ENCODE peak calls at places on chromosomes 1 and 21, in nine cellular contexts. H is HCT116, Q is fibroblast of lung, Z is PC-9, U is OCI-LY7, T is MM.1S, X is PC-3, L is neural progenitor cell, E is GM23338. N is an unnamed sample. For H3K79me2, the result is how much of the 10 kb centered on the place peaks cover.

GRCh38 chr1:29354511-29355098 is 118.3 kb downstream of the PTPRU start:
- DNase-seq in E (no peak), L (no peak), Q (no peak), T (no peak), U (no peak), H (no peak), Z (no peak), X (no peak), N (no peak)

GRCh38 chr1:1026599-1027413 is 6.9 kb downstream of the AGRN start:
- DNase-seq in Q (no peak), L (no peak), X (no peak), H (no peak), U (no peak), Z (no peak), E (no peak), T (no peak), N (no peak)

GRCh38 chr1:44775930-44776748 is 799 bp downstream of the RPS8 start:
- DNase-seq in Q (no peak), Z (peak), T (peak), H (no peak), L (no peak), U (peak), X (peak), E (no peak), N (no peak)

GRCh38 chr1:43053040-43053439 is 94.4 kb upstream of the SLC2A1 start:
- DNase-seq in U (no peak), T (no peak), L (no peak), X (no peak), E (no peak), H (no peak), Z (no peak), Q (no peak), N (no peak)

GRCh38 chr21:44713846-44714245 is 2.5 kb upstream of the TSPEAR start:
- DNase-seq in U (no peak), Z (no peak), X (no peak), E (no peak), L (no peak), H (no peak), T (no peak), Q (no peak), N (no peak)

GRCh38 chr1:43878854-43879253 is 54.7 kb upstream of the ARTN start:
- DNase-seq in X (no peak), H (no peak), L (no peak), U (no peak), Z (no peak), Q (no peak), T (no peak), E (no peak), N (no peak)

GRCh38 chr1:180182721-180183311 is 28.1 kb downstream of the QSOX1 start:
- DNase-seq in U (no peak), X (no peak), L (no peak), T (no peak), E (no peak), Q (no peak), H (no peak), Z (no peak), N (no peak)

GRCh38 chr1:118247593-118247992 is 62.6 kb upstream of the SPAG17 start:
- DNase-seq in T (no peak), H (peak), X (peak), Q (peak), L (peak), Z (no peak), E (peak), U (peak), N (no peak)

GRCh38 chr1:101284021-101284420 is 47.2 kb downstream of the S1PR1 start:
- DNase-seq in E (no peak), L (peak), Z (no peak), U (no peak), T (no peak), Q (no peak), X (no peak), H (no peak), N (no peak)

GRCh38 chr1:55702064-55702463 is 486.9 kb upstream of the USP24 start:
- DNase-seq in T (peak), Z (no peak), L (no peak), X (peak), E (peak), Q (no peak), U (peak), H (peak), N (no peak)

GRCh38 chr1:214466759-214467585 is 84.4 kb downstream of the PTPN14 start:
- DNase-seq in T (no peak), L (no peak), Q (no peak), X (peak), Z (peak), U (no peak), E (no peak), H (no peak), N (no peak)

GRCh38 chr21:18549214-18549905 is 145.8 kb upstream of the TMPRSS15 start:
- DNase-seq in H (no peak), X (no peak), T (peak), Q (peak), E (no peak), U (no peak), L (no peak), Z (no peak), N (no peak)

GRCh38 chr1:43563779-43564616 is 33.3 kb downstream of the PTPRF start:
- DNase-seq in H (no peak), Q (no peak), E (peak), X (no peak), U (no peak), L (no peak), T (no peak), Z (no peak), N (peak)

GRCh38 chr21:15144026-15144425 is 79.2 kb upstream of the NRIP1 start:
- DNase-seq in T (no peak), L (no peak), H (no peak), Z (no peak), Q (no peak), X (no peak), E (no peak), U (no peak), N (no peak)

GRCh38 chr1:53739109-53739681 is at the start of gene GLIS1:
- DNase-seq in T (peak), X (peak), H (peak), Z (peak), Q (peak), E (peak), U (peak), L (peak), N (no peak)
- H3K27ac ChIP-seq in T (no peak), X (peak), H (no peak), Z (no peak), Q (peak), E (no peak), U (no peak), L (no peak), N (no peak)

GRCh38 chr1:32361308-32361673 is 994 bp downstream of the FAM229A start:
- DNase-seq in U (no peak), E (peak), L (no peak), Q (no peak), X (no peak), Z (no peak), T (no peak), H (no peak), N (no peak)

GRCh38 chr1:32364836-32365235 is 2.5 kb downstream of the TSSK3 start:
- DNase-seq in H (no peak), Q (no peak), U (no peak), T (no peak), E (no peak), L (no peak), Z (no peak), X (no peak), N (no peak)

GRCh38 chr1:32363713-32364112 is 1.4 kb downstream of the TSSK3 start:
- DNase-seq in Q (no peak), L (no peak), T (no peak), X (no peak), E (no peak), Z (no peak), U (no peak), H (no peak), N (no peak)

GRCh38 chr1:32362474-32363313 is at the start of the genes FAM229A and TSSK3:
- DNase-seq in L (no peak), E (no peak), H (no peak), Q (no peak), Z (no peak), U (no peak), T (no peak), X (no peak), N (no peak)

GRCh38 chr1:32361674-32362473 is 411 bp downstream of the FAM229A start:
- DNase-seq in H (no peak), X (no peak), Q (peak), Z (peak), T (no peak), L (peak), E (peak), U (no peak), N (no peak)
- TF ChIP-seq CTCF in H (no peak), X (peak), Q (peak), Z (no peak), T (no peak), L (peak), E (peak), U (no peak), N (peak)

GRCh38 chr21:33662046-33662445 is 19.7 kb downstream of the ITSN1 start:
- DNase-seq in X (no peak), E (no peak), Q (no peak), L (no peak), U (no peak), H (no peak), Z (no peak), T (no peak), N (no peak)

GRCh38 chr21:33660406-33660805 is 18.1 kb downstream of the ITSN1 start:
- DNase-seq in H (no peak), X (no peak), T (no peak), L (no peak), Q (peak), Z (no peak), U (no peak), E (no peak), N (no peak)

GRCh38 chr21:33663241-33663640 is 20.9 kb downstream of the ITSN1 start:
- DNase-seq in T (no peak), L (no peak), Z (no peak), Q (no peak), E (no peak), H (no peak), X (no peak), U (no peak), N (no peak)

GRCh38 chr21:33659550-33659949 is 17.2 kb downstream of the ITSN1 start:
- DNase-seq in E (no peak), X (no peak), H (no peak), Z (no peak), L (no peak), Q (no peak), T (no peak), U (no peak), N (no peak)

GRCh38 chr21:33661146-33661545 is 18.8 kb downstream of the ITSN1 start:
- DNase-seq in U (no peak), H (no peak), X (peak), Q (no peak), Z (no peak), L (no peak), T (no peak), E (no peak), N (peak)
- H3K79me2 ChIP-seq in U (under half), H (half or more), X (half or more), Q (under half), Z (under half), L (half or more), T (half or more), E (half or more), N (half or more)

GRCh38 chr1:202805886-202806511 is 2.2 kb downstream of the KDM5B start:
- DNase-seq in L (no peak), Q (peak), Z (no peak), E (no peak), X (peak), H (no peak), T (no peak), U (no peak), N (no peak)
- H3K27ac ChIP-seq in L (peak), Q (peak), Z (peak), E (peak), X (no peak), H (no peak), T (no peak), U (no peak), N (peak)

GRCh38 chr1:9653783-9654517 is 2.4 kb downstream of the PIK3CD start:
- DNase-seq in E (no peak), U (peak), H (no peak), T (no peak), Z (no peak), X (no peak), Q (no peak), L (no peak), N (no peak)

GRCh38 chr1:9653195-9653782 is 1.8 kb downstream of the PIK3CD start:
- DNase-seq in Q (no peak), H (no peak), Z (no peak), X (no peak), T (no peak), E (no peak), L (no peak), U (peak), N (no peak)

GRCh38 chr1:9651565-9652378 is at the start of gene PIK3CD:
- DNase-seq in L (peak), X (peak), T (no peak), Z (no peak), Q (peak), E (peak), U (peak), H (no peak), N (no peak)

GRCh38 chr1:9651220-9651564 is 339 bp upstream of the PIK3CD start:
- DNase-seq in L (no peak), E (no peak), Q (no peak), Z (no peak), X (no peak), H (no peak), T (no peak), U (no peak), N (no peak)

DNA sequence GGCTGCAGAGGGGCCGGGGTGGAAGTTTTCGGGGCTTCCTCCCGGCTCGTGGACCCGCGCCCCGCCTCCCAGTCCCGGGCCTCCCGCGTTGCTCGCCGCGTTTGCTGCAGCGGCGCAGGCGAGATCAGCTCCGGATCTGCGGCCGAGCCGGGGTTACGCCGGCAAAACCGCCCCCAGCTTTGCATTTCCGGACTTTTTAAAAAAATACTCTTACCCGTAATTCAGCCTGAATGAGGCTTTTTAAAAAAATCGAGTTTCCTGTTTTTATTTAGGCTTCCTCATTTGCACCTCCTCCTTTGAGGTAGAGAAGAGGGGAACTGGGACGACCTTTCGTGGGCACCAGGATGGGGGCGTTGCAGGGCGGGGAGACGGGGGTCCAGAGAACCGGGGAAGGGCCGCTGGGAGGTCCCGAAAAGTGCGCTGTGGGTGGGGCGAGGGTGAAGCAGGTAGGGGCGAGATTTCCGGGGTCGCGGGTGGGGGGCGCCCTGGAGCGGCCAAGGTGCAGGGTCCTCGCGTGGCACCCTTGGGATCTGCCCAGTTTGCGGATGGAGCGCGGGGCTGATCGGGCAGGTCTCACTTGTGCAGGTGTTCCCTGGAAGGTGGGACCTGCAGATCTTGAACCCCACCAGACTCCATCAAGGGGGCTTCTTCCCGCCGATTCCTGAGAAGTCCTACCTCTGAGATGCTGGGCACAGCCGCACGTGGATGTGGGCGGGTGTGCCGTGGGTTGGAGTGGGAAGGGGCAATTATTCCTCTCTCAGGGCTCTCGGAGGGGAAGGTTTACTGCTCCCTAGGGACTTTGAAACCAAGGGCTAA is 1.1 kb downstream of the PIK3CD start:
- DNase-seq in U (peak), L (no peak), Q (no peak), T (no peak), E (peak), Z (no peak), H (no peak), X (no peak), N (no peak)
- TF ChIP-seq CTCF in U (peak), L (no peak), Q (no peak), T (no peak), E (no peak), Z (no peak), H (no peak), X (no peak), N (no peak)

GRCh38 chr1:7500381-7501258 is 270.5 kb upstream of the VAMP3 start:
- DNase-seq in Q (no peak), L (no peak), U (no peak), Z (no peak), E (no peak), H (no peak), T (no peak), X (no peak), N (no peak)
- H3K79me2 ChIP-seq in Q (under half), L (under half), U (under half), Z (under half), E (under half), H (under half), T (under half), X (under half), N (under half)